ENCODE peak calls at places on chromosomes 2 and 18, in seven cellular contexts. Q is PC-9, Y is mammary epithelial cell, R is upper lobe of left lung, V is esophagus squamous epithelium, L is heart left ventricle, U is cardiac muscle cell. C is an unnamed sample. For H3K36me3, the result is how much of the 10 kb centered on the place peaks cover.

GRCh38 chr2:152504618-152505017 is 169.6 kb downstream of the FMNL2 start:
- DNase-seq in Q (peak), Y (no peak), R (no peak), V (no peak), L (no peak), U (peak), C (no peak)

GRCh38 chr2:237137626-237138323 is 52.1 kb downstream of the COPS8 start:
- DNase-seq in Q (no peak), Y (no peak), R (peak), V (no peak), L (no peak), U (no peak), C (no peak)

GRCh38 chr18:67367540-67367939 is 149.0 kb downstream of the DSEL start:
- DNase-seq in Q (no peak), Y (peak), R (no peak), V (no peak), L (no peak), U (no peak), C (no peak)

GRCh38 chr2:62787381-62787780 is 81.9 kb downstream of the EHBP1 start:
- DNase-seq in Q (no peak), Y (peak), R (no peak), V (no peak), L (no peak), U (peak), C (no peak)

GRCh38 chr2:3784731-3785130 is 81.4 kb downstream of the DCDC2C start:
- DNase-seq in Q (no peak), Y (no peak), R (no peak), V (no peak), L (no peak), U (peak), C (no peak)

GRCh38 chr2:33051586-33052385 is 105.0 kb downstream of the LTBP1 start:
- DNase-seq in Q (no peak), Y (peak), R (no peak), V (no peak), L (no peak), U (peak), C (no peak)

GRCh38 chr2:101982630-101983029 is 9.1 kb upstream of the IL1R2 start:
- DNase-seq in Q (no peak), Y (no peak), R (no peak), V (no peak), L (no peak), U (no peak), C (no peak)

GRCh38 chr18:50806208-50806616 is 13.6 kb downstream of the MRO start:
- DNase-seq in Q (no peak), Y (no peak), R (no peak), V (no peak), L (peak), U (peak), C (peak)

GRCh38 chr2:63124209-63124608 is 73.6 kb downstream of the OTX1 start:
- DNase-seq in Q (no peak), Y (peak), R (no peak), V (no peak), L (no peak), U (no peak), C (no peak)

GRCh38 chr18:9400197-9400596 is 65.6 kb downstream of the TWSG1 start:
- DNase-seq in Q (no peak), Y (no peak), R (no peak), V (no peak), L (no peak), U (no peak), C (no peak)

GRCh38 chr2:105595536-105595935 is 149.2 kb upstream of the NCK2 start:
- DNase-seq in Q (peak), Y (peak), R (no peak), V (no peak), L (no peak), U (no peak), C (no peak)
- TF ChIP-seq CTCF in Q (no peak), Y (peak), R (no peak), V (no peak), L (no peak), U (no peak), C (no peak)

GRCh38 chr2:70212298-70212948 is 21.6 kb upstream of the C2orf42 start:
- DNase-seq in Q (no peak), Y (no peak), R (no peak), V (no peak), L (no peak), U (peak), C (no peak)
- H3K36me3 ChIP-seq in Q (under half), Y (under half), R (under half), V (under half), L (half or more), U (half or more), C (half or more)

DNA sequence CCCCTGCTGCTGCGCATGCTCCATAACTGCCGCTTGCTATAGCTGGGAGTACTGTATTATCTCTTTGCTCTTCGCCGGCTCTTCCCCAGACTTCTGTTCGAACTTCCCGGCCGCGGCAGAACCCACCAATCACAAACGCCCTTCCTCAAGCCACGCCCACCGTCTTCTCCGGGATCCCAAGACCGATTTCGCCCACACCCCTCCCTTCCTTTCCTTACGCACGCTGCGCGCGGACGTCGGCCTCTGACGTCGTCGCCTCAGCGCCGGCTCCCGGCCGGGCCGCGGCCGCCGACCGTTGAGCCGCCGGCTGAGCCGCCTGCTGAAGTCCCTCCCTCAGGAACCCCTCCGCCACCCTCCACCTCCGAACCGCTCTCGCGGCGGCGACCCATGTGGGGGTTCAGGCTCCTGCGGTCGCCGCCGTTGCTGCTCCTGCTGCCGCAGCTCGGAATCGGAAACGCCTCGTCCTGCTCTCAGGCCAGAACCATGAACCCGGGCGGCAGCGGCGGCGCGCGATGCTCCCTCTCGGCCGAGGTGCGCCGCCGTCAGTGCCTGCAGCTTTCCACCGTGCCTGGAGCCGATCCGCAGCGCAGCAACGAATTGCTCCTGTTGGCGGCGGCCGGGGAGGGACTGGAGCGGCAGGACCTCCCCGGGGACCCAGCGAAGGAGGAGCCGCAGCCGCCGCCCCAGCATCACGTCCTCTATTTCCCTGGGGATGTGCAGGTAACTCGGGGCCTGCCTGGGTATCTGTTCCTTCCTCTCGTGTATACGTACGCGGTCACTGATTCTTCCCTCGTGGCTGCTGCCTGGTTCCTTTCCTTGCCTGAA is at the start of gene C2orf69:
- DNase-seq in Q (peak), Y (peak), R (peak), V (peak), L (peak), U (peak), C (peak)
- TF ChIP-seq CTCF in Q (no peak), Y (no peak), R (no peak), V (peak), L (no peak), U (no peak), C (no peak)

GRCh38 chr2:73402386-73403103 is 16.9 kb downstream of the ALMS1 start:
- DNase-seq in Q (no peak), Y (no peak), R (no peak), V (no peak), L (no peak), U (no peak), C (no peak)
- H3K36me3 ChIP-seq in Q (under half), Y (under half), R (under half), V (under half), L (under half), U (under half), C (under half)

GRCh38 chr2:70340921-70341765 is 39.3 kb upstream of the FAM136A start:
- DNase-seq in Q (peak), Y (peak), R (no peak), V (no peak), L (no peak), U (peak), C (peak)

GRCh38 chr2:70331012-70331411 is 29.1 kb upstream of the FAM136A start:
- DNase-seq in Q (no peak), Y (no peak), R (no peak), V (no peak), L (no peak), U (no peak), C (no peak)

GRCh38 chr2:70340075-70340474 is 38.2 kb upstream of the FAM136A start:
- DNase-seq in Q (no peak), Y (no peak), R (no peak), V (no peak), L (no peak), U (no peak), C (no peak)

DNA sequence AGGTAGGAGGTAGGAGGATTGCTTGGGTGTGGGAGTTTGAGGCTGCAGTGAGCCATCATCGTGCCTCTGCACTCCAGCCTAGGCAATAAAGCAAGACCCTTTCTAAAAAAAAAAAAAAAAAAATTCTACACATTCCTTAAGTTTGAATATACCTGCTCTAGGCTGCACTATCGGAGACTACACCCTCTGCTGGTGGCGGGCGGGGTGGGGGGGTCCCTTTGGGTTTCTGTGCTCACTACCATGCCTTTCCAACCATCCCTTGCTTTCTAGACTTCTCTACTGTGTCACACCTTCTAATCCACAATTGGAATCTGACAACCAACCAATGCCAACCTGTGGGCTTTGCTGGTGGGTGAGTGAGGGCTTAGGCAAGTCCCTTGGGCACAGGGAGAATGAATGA is 34.7 kb upstream of the FAM136A start:
- DNase-seq in Q (no peak), Y (no peak), R (no peak), V (no peak), L (no peak), U (no peak), C (no peak)
- TF ChIP-seq CTCF in Q (no peak), Y (no peak), R (no peak), V (no peak), L (no peak), U (no peak), C (no peak)

GRCh38 chr18:36155960-36156757 is 26.5 kb downstream of the ELP2 start:
- DNase-seq in Q (no peak), Y (no peak), R (no peak), V (no peak), L (no peak), U (no peak), C (no peak)

GRCh38 chr18:36153203-36153602 is 23.5 kb downstream of the ELP2 start:
- DNase-seq in Q (no peak), Y (no peak), R (no peak), V (no peak), L (no peak), U (peak), C (no peak)

GRCh38 chr18:36153771-36154170 is 24.1 kb downstream of the ELP2 start:
- DNase-seq in Q (no peak), Y (no peak), R (no peak), V (no peak), L (no peak), U (peak), C (no peak)

GRCh38 chr18:36158261-36158867 is 28.7 kb downstream of the ELP2 start:
- DNase-seq in Q (no peak), Y (peak), R (no peak), V (no peak), L (no peak), U (peak), C (no peak)

GRCh38 chr18:36157441-36157840 is 27.7 kb downstream of the ELP2 start:
- DNase-seq in Q (no peak), Y (no peak), R (no peak), V (no peak), L (no peak), U (no peak), C (no peak)
- H3K36me3 ChIP-seq in Q (under half), Y (under half), R (half or more), V (under half), L (half or more), U (half or more), C (half or more)

DNA sequence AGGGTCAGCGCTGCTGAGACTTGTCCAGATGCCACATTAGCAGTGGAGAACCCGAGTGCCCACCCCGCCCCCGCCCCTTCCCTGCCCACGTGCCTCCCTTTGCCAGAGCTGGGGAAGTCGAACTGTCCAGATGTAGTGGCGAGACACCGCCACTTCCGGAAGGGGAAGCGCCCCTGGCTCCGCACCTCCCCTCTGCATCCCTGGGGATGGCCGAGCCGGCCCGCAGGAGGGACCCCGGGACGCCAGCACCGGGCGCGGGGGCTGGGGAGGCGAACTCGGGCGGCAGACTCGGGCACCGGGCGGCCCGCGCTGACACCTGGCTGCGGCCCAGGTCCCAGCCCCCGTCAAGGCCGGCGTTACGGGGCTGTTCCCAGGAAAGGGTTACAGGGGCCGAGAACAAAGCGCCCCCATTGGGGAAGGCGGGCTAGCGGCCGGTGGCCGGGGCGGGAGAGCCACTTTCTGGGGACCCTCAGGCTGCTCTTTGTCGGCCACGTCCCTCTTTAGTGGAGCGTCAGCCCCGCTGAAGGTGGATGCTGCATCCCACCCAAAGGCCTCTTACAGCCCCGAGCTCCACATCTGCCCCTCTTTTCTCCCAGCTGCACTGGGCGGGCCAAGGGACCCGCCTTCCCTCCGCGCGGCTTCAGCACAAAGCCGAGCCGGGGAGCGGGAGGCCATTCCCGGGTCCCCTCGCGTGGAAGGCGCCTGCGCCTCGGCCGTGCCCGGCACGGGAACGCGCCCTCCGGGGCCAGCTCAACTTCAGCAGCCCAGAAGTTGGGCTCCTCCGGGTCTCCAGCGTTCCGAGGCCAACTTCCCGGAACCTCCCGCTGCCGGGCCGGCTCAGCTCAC is 1.4 kb downstream of the SDC1 start:
- DNase-seq in Q (peak), Y (no peak), R (peak), V (no peak), L (peak), U (peak), C (peak)
- TF ChIP-seq CTCF in Q (peak), Y (no peak), R (no peak), V (no peak), L (no peak), U (no peak), C (no peak)

C was measured in heart right ventricle.